ENCODE peak calls at places on chromosomes 11 and 22, in eight cellular contexts. C is left lung, K is bronchial epithelial cell, D is cardiac muscle cell, R is GM06990, V is AG10803, L is RWPE1, Q is D721Med. M is an unnamed sample.

GRCh38 chr22:17366830-17367229 is 2.4 kb upstream of the CECR2 start:
- DNase-seq in Q (no peak), L (no peak), K (no peak), C (peak), R (peak), V (no peak), D (peak), M (no peak)

GRCh38 chr22:40709752-40710413 is 30.6 kb downstream of the MCHR1 start:
- DNase-seq in R (no peak), K (no peak), L (no peak), Q (no peak), C (peak), V (peak), D (peak), M (no peak)

GRCh38 chr22:48205790-48206189 is 1443.3 kb downstream of the TBC1D22A start:
- DNase-seq in V (no peak), R (no peak), D (no peak), C (no peak), K (no peak), Q (no peak), L (no peak), M (no peak)

GRCh38 chr11:57777969-57778317 is 16.3 kb downstream of the CTNND1 start:
- DNase-seq in R (no peak), L (no peak), Q (no peak), D (peak), V (no peak), K (peak), C (no peak), M (no peak)

GRCh38 chr11:26017903-26018750 is 313.8 kb upstream of the ANO3 start:
- DNase-seq in R (no peak), V (no peak), Q (no peak), C (no peak), L (no peak), K (no peak), D (no peak), M (no peak)

GRCh38 chr22:19800761-19801244 is 40.2 kb downstream of the TBX1 start:
- DNase-seq in K (no peak), V (peak), Q (no peak), D (peak), L (no peak), C (no peak), R (no peak), M (peak)

GRCh38 chr11:44528103-44528502 is 37.4 kb upstream of the CD82 start:
- DNase-seq in R (no peak), K (no peak), C (no peak), Q (no peak), D (peak), V (no peak), L (no peak), M (no peak)

GRCh38 chr11:46537851-46538295 is 56.0 kb downstream of the AMBRA1 start:
- DNase-seq in L (peak), V (peak), Q (peak), K (peak), C (peak), R (no peak), D (peak), M (peak)

GRCh38 chr11:123381817-123382554 is 48.1 kb upstream of the GRAMD1B start:
- DNase-seq in R (peak), V (no peak), D (no peak), Q (no peak), C (no peak), K (no peak), L (no peak), M (no peak)

GRCh38 chr11:7442588-7443215 is 42.6 kb upstream of the OLFML1 start:
- DNase-seq in L (peak), R (peak), D (peak), C (peak), V (peak), K (peak), Q (peak), M (peak)

GRCh38 chr11:17351510-17352176 is at the start of gene NCR3LG1:
- DNase-seq in D (peak), C (peak), K (peak), L (no peak), Q (no peak), R (peak), V (peak), M (peak)

GRCh38 chr22:34966980-34967379 is 99.0 kb upstream of the ISX start:
- DNase-seq in D (no peak), K (peak), L (no peak), R (no peak), C (no peak), V (peak), Q (no peak), M (no peak)

GRCh38 chr11:68813778-68814177 is 27.9 kb downstream of the CPT1A start:
- DNase-seq in V (no peak), L (no peak), K (no peak), Q (no peak), D (no peak), R (no peak), C (no peak), M (no peak)

GRCh38 chr22:47420211-47420610 is 657.8 kb downstream of the TBC1D22A start:
- DNase-seq in V (no peak), L (no peak), R (no peak), D (no peak), K (no peak), Q (no peak), C (no peak), M (no peak)

GRCh38 chr11:96101146-96101545 is 177.2 kb upstream of the MTMR2 start:
- DNase-seq in K (no peak), L (no peak), R (no peak), Q (no peak), C (no peak), V (no peak), D (peak), M (no peak)

GRCh38 chr11:17015639-17016125 is 1.5 kb upstream of the PLEKHA7 start:
- DNase-seq in Q (no peak), D (peak), L (no peak), R (no peak), V (peak), C (no peak), K (no peak), M (no peak)

GRCh38 chr11:45799562-45799961 is 5.4 kb upstream of the SLC35C1 start:
- DNase-seq in V (no peak), L (no peak), C (no peak), K (no peak), D (no peak), Q (no peak), R (no peak), M (no peak)

GRCh38 chr22:38177044-38177443 is 4.6 kb downstream of the PLA2G6 start:
- DNase-seq in V (no peak), L (no peak), D (no peak), K (no peak), R (no peak), Q (no peak), C (no peak), M (no peak)

GRCh38 chr22:35155403-35156025 is 89.6 kb downstream of the ISX start:
- DNase-seq in K (no peak), C (no peak), L (no peak), Q (no peak), V (no peak), D (no peak), R (no peak), M (no peak)

GRCh38 chr22:29093501-29093921 is 20.7 kb downstream of the KREMEN1 start:
- DNase-seq in Q (no peak), C (no peak), K (peak), R (no peak), D (peak), V (peak), L (no peak), M (peak)

GRCh38 chr11:117470576-117470975 is 142.9 kb downstream of the CEP164 start:
- DNase-seq in L (no peak), V (no peak), R (no peak), C (no peak), D (no peak), K (no peak), Q (no peak), M (no peak)

GRCh38 chr11:62439785-62440602 is 21.2 kb downstream of the SCGB1A1 start:
- DNase-seq in K (no peak), C (no peak), D (peak), Q (no peak), L (no peak), R (no peak), V (peak), M (peak)
- TF ChIP-seq CTCF in K (no peak), C (no peak), D (no peak), Q (no peak), L (no peak), R (no peak), V (peak), M (peak)

GRCh38 chr11:67543585-67543984 is 20.3 kb upstream of the CABP2 start:
- DNase-seq in R (no peak), Q (no peak), D (no peak), K (no peak), L (no peak), V (no peak), C (no peak), M (no peak)

GRCh38 chr11:67544591-67545242 is 21.5 kb upstream of the CABP2 start:
- DNase-seq in C (no peak), R (no peak), V (no peak), L (no peak), K (no peak), Q (no peak), D (no peak), M (no peak)

GRCh38 chr11:67546852-67547251 is 23.6 kb upstream of the CABP2 start:
- DNase-seq in V (no peak), R (no peak), K (no peak), Q (no peak), D (no peak), C (no peak), L (no peak), M (no peak)

GRCh38 chr11:67542971-67543370 is 19.7 kb upstream of the CABP2 start:
- DNase-seq in C (no peak), K (no peak), Q (no peak), L (no peak), R (no peak), V (no peak), D (no peak), M (no peak)

GRCh38 chr11:67545280-67545679 is 22.0 kb upstream of the CABP2 start:
- DNase-seq in L (no peak), Q (no peak), R (no peak), C (no peak), D (peak), V (no peak), K (no peak), M (no peak)
- TF ChIP-seq CTCF in L (no peak), Q (peak), R (no peak), C (no peak), D (no peak), V (no peak), K (no peak), M (peak)

GRCh38 chr11:121134758-121135312 is 33.8 kb downstream of the TECTA start:
- DNase-seq in K (no peak), C (no peak), D (peak), L (no peak), V (no peak), Q (no peak), R (no peak), M (no peak)

GRCh38 chr11:121133046-121133445 is 32.0 kb downstream of the TECTA start:
- DNase-seq in K (no peak), V (no peak), C (no peak), L (no peak), R (no peak), D (no peak), Q (no peak), M (no peak)

GRCh38 chr11:121131656-121132055 is 30.6 kb downstream of the TECTA start:
- DNase-seq in D (no peak), R (no peak), V (no peak), L (no peak), K (no peak), Q (no peak), C (no peak), M (no peak)

GRCh38 chr11:121129362-121130340 is 28.6 kb downstream of the TECTA start:
- DNase-seq in R (no peak), D (no peak), C (no peak), V (no peak), K (no peak), L (peak), Q (no peak), M (no peak)

DNA sequence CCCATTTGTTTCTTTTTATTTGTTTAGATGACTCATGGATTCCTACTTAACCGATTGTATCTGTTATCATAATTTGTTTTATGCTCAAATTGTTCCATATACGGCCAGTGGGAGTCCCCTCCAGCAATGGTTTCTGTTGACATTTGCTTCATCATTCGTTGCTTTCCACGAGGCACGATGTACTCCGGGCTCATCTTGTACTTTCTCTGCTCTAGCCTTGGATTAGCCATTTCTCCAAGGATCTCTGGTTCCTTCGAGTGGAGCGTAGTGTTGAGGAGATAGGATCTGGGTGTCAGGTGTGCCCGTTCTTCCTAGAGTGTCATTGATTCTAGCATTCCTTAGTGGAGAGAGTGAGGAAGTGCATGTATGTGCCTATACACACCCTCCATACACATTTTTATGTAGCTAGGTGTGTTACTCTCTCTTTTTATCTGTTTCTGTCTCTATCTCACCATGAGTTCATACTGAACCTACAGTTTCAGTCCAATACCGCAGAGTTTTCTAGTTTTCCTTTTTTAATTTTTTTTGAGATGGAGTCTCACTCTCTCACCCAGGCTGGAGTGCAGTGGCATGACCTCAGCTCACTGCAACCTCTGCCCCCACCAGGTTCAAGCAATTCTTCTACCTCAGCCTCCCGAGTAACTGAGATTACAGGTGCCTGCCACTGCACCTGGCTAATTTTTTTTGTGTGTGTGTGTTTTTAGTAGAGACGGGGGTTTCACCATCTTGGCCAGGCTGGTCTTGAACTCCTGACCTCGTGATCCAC is 31.4 kb downstream of the TECTA start:
- DNase-seq in K (no peak), C (no peak), D (no peak), L (peak), V (no peak), R (no peak), Q (no peak), M (peak)
- TF ChIP-seq CTCF in K (no peak), C (no peak), D (no peak), L (no peak), V (no peak), R (no peak), Q (no peak), M (peak)

GRCh38 chr11:64935634-64936081 is at the start of gene GPHA2:
- DNase-seq in C (no peak), L (no peak), D (peak), R (no peak), V (peak), Q (no peak), K (peak), M (no peak)

GRCh38 chr11:64936539-64936938 is 846 bp upstream of the GPHA2 start:
- DNase-seq in D (no peak), L (no peak), K (no peak), V (no peak), R (no peak), Q (no peak), C (no peak), M (no peak)

GRCh38 chr11:64933213-64933934 is 2.3 kb downstream of the GPHA2 start:
- DNase-seq in D (no peak), Q (no peak), K (no peak), C (no peak), V (no peak), L (no peak), R (no peak), M (no peak)

GRCh38 chr11:64933935-64934693 is 1.6 kb downstream of the GPHA2 start:
- DNase-seq in K (no peak), R (no peak), Q (no peak), V (no peak), D (no peak), C (no peak), L (no peak), M (no peak)

DNA sequence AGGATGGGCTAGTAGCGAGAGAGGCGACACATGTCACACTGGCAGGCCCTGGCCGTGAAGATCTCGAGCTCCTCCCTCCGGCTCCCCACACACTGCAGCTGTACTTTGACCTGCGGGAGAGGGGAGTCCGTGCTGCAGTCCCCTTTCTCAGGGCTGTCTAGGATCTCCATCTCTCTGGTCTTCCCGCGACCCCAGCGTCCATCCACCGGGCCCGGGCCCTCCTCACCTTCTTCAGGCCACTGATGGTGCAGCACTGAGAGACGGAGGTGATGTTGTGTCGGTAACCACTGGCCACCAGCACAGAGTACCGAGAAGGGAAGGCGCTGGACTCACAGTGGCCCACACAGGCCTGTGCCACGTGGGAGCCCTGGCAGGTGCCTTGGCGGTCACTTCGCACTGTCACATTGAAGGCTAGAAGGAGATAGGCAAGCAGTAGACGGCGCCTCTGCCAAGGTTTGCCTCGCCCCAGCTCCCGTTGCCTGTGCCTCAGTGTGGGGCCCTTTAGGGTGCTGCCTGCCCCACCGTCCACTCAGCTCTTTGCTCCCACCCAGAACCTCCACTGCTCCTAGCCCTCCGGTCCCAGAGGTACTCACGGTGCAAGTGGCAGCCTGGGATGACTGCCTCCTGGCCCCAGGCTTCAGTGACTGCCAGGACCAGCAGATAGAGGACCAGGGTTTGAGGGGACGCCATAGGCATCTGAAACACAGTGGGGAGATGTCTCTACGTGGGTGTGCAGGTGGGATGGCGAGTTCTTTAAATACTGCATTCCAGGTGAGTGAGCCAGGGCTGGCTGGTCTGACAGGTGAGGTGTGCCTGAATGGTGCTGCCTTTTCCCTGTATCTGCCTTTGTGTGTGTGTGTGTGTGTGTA is 694 bp downstream of the GPHA2 start:
- DNase-seq in C (no peak), R (no peak), Q (no peak), L (no peak), V (no peak), D (no peak), K (no peak), M (no peak)
- TF ChIP-seq CTCF in C (no peak), R (no peak), Q (no peak), L (no peak), V (no peak), D (no peak), K (no peak), M (no peak)

M was measured in HFFc6.